ENCODE peak calls at places on chromosomes 5 and 9, in ten cellular contexts. One of them, this sample, is unnamed.

GRCh38 chr9:116282598-116282997 is 129.0 kb downstream of the PAPPA start:
- DNase-seq in heart right ventricle: no peak
- DNase-seq in A549: no peak
- DNase-seq in CD4-positive, CD25-positive, alpha-beta regulatory T cell: no peak
- DNase-seq in HFF-Myc: no peak
- DNase-seq in astrocyte of the spinal cord: no peak
- DNase-seq in adipocyte: no peak
- DNase-seq in cardiac fibroblast: no peak
- DNase-seq in ovary: no peak
- DNase-seq in skeletal muscle cell: no peak
- DNase-seq in this sample: no peak

GRCh38 chr9:122265265-122265900 is 701 bp downstream of the MRRF start:
- DNase-seq in A549: no peak
- DNase-seq in ovary: no peak
- DNase-seq in CD4-positive, CD25-positive, alpha-beta regulatory T cell: peak
- DNase-seq in astrocyte of the spinal cord: peak
- DNase-seq in skeletal muscle cell: no peak
- DNase-seq in cardiac fibroblast: peak
- DNase-seq in heart right ventricle: no peak
- DNase-seq in adipocyte: no peak
- DNase-seq in HFF-Myc: no peak
- DNase-seq in this sample: peak

GRCh38 chr5:92391-93220 is 638 bp downstream of the PLEKHG4B start:
- DNase-seq in CD4-positive, CD25-positive, alpha-beta regulatory T cell: no peak
- DNase-seq in adipocyte: peak
- DNase-seq in A549: no peak
- DNase-seq in ovary: no peak
- DNase-seq in HFF-Myc: no peak
- DNase-seq in skeletal muscle cell: no peak
- DNase-seq in astrocyte of the spinal cord: no peak
- DNase-seq in cardiac fibroblast: no peak
- DNase-seq in heart right ventricle: no peak
- DNase-seq in this sample: no peak

GRCh38 chr9:21326526-21327139 is 8.6 kb downstream of the KLHL9 start:
- DNase-seq in adipocyte: peak
- DNase-seq in ovary: no peak
- DNase-seq in astrocyte of the spinal cord: peak
- DNase-seq in cardiac fibroblast: peak
- DNase-seq in HFF-Myc: no peak
- DNase-seq in A549: peak
- DNase-seq in skeletal muscle cell: peak
- DNase-seq in CD4-positive, CD25-positive, alpha-beta regulatory T cell: peak
- DNase-seq in heart right ventricle: no peak
- DNase-seq in this sample: peak

GRCh38 chr9:137621131-137621757 is 2.4 kb downstream of the EHMT1 start:
- DNase-seq in cardiac fibroblast: peak
- DNase-seq in A549: no peak
- DNase-seq in skeletal muscle cell: no peak
- DNase-seq in adipocyte: peak
- DNase-seq in HFF-Myc: no peak
- DNase-seq in ovary: no peak
- DNase-seq in astrocyte of the spinal cord: no peak
- DNase-seq in CD4-positive, CD25-positive, alpha-beta regulatory T cell: peak
- DNase-seq in heart right ventricle: no peak
- DNase-seq in this sample: no peak

GRCh38 chr9:129989740-129990139 is 53.2 kb downstream of the FNBP1 start:
- DNase-seq in cardiac fibroblast: peak
- DNase-seq in adipocyte: peak
- DNase-seq in ovary: no peak
- DNase-seq in heart right ventricle: no peak
- DNase-seq in HFF-Myc: no peak
- DNase-seq in astrocyte of the spinal cord: peak
- DNase-seq in skeletal muscle cell: no peak
- DNase-seq in A549: no peak
- DNase-seq in CD4-positive, CD25-positive, alpha-beta regulatory T cell: no peak
- DNase-seq in this sample: no peak

GRCh38 chr9:91782711-91783214 is 167.3 kb downstream of the ROR2 start:
- DNase-seq in CD4-positive, CD25-positive, alpha-beta regulatory T cell: no peak
- DNase-seq in ovary: no peak
- DNase-seq in astrocyte of the spinal cord: no peak
- DNase-seq in HFF-Myc: no peak
- DNase-seq in A549: no peak
- DNase-seq in adipocyte: no peak
- DNase-seq in cardiac fibroblast: no peak
- DNase-seq in heart right ventricle: no peak
- DNase-seq in skeletal muscle cell: no peak
- DNase-seq in this sample: no peak

GRCh38 chr9:137876269-137876668 is 1.3 kb upstream of the CACNA1B start:
- DNase-seq in HFF-Myc: no peak
- DNase-seq in cardiac fibroblast: no peak
- DNase-seq in CD4-positive, CD25-positive, alpha-beta regulatory T cell: no peak
- DNase-seq in skeletal muscle cell: no peak
- DNase-seq in heart right ventricle: no peak
- DNase-seq in astrocyte of the spinal cord: no peak
- DNase-seq in ovary: no peak
- DNase-seq in A549: no peak
- DNase-seq in adipocyte: no peak
- DNase-seq in this sample: no peak

GRCh38 chr5:76175821-76176403 is 92.7 kb downstream of the SV2C start:
- DNase-seq in adipocyte: no peak
- DNase-seq in heart right ventricle: no peak
- DNase-seq in ovary: no peak
- DNase-seq in HFF-Myc: no peak
- DNase-seq in A549: no peak
- DNase-seq in astrocyte of the spinal cord: no peak
- DNase-seq in skeletal muscle cell: no peak
- DNase-seq in CD4-positive, CD25-positive, alpha-beta regulatory T cell: peak
- DNase-seq in cardiac fibroblast: no peak
- DNase-seq in this sample: no peak

DNA sequence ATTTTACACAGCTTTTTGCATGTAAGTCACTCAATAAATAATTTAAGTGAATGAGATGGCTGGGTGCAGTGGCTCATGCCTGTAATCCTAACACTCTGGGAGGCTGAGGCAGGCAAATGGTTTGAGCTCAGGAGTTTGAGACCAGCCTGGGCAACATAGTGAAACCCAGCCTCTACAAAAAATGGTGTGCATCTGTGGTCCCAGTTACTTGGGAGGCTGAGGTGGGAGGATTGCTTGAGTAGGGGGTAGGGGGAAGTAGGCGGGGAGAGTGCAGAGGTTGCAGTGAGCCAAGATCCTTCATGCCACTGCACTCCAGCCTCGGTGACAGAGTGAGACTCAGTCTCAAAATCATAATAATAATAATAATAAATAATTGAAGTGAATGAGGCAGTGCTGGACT is 10.2 kb downstream of the KLF9 start:
- DNase-seq in heart right ventricle: no peak
- DNase-seq in CD4-positive, CD25-positive, alpha-beta regulatory T cell: no peak
- DNase-seq in cardiac fibroblast: no peak
- DNase-seq in HFF-Myc: no peak
- DNase-seq in skeletal muscle cell: no peak
- DNase-seq in ovary: no peak
- DNase-seq in A549: no peak
- DNase-seq in adipocyte: no peak
- DNase-seq in astrocyte of the spinal cord: no peak
- DNase-seq in this sample: no peak
- H3K4me3 ChIP-seq in heart right ventricle: no peak
- H3K4me3 ChIP-seq in CD4-positive, CD25-positive, alpha-beta regulatory T cell: no peak
- H3K4me3 ChIP-seq in cardiac fibroblast: no peak
- H3K4me3 ChIP-seq in HFF-Myc: no peak
- H3K4me3 ChIP-seq in skeletal muscle cell: no peak
- H3K4me3 ChIP-seq in ovary: no peak
- H3K4me3 ChIP-seq in A549: no peak
- H3K4me3 ChIP-seq in adipocyte: peak
- H3K4me3 ChIP-seq in astrocyte of the spinal cord: no peak
- H3K4me3 ChIP-seq in this sample: no peak

GRCh38 chr9:710951-711745 is 130.3 kb upstream of the DMRT1 start:
- DNase-seq in HFF-Myc: no peak
- DNase-seq in A549: no peak
- DNase-seq in skeletal muscle cell: no peak
- DNase-seq in CD4-positive, CD25-positive, alpha-beta regulatory T cell: no peak
- DNase-seq in adipocyte: no peak
- DNase-seq in astrocyte of the spinal cord: no peak
- DNase-seq in ovary: no peak
- DNase-seq in heart right ventricle: no peak
- DNase-seq in cardiac fibroblast: no peak
- DNase-seq in this sample: no peak
- H3K4me3 ChIP-seq in HFF-Myc: no peak
- H3K4me3 ChIP-seq in A549: no peak
- H3K4me3 ChIP-seq in skeletal muscle cell: no peak
- H3K4me3 ChIP-seq in CD4-positive, CD25-positive, alpha-beta regulatory T cell: no peak
- H3K4me3 ChIP-seq in adipocyte: no peak
- H3K4me3 ChIP-seq in astrocyte of the spinal cord: no peak
- H3K4me3 ChIP-seq in ovary: no peak
- H3K4me3 ChIP-seq in heart right ventricle: no peak
- H3K4me3 ChIP-seq in cardiac fibroblast: no peak
- H3K4me3 ChIP-seq in this sample: no peak

DNA sequence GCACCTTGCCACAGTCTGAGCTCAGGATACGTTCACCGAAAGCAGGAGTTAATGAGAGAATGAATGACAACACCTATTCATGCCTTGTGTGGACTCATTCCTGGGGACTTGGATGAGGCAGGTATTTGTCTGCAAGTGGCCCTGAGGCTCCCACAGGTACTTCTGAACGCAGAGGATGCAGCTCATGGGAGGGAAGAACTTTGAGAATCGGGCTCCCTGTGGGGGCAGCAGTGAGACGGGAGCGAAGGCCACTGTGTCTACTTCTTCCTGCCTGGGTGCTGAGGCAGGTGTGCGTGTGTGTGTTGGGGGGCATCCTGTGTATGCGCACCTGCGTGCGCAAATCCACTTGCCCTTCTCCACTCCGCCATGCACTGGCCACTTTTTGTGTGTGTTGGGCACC is 42.2 kb downstream of the PTPN3 start:
- DNase-seq in astrocyte of the spinal cord: no peak
- DNase-seq in ovary: no peak
- DNase-seq in cardiac fibroblast: no peak
- DNase-seq in A549: no peak
- DNase-seq in CD4-positive, CD25-positive, alpha-beta regulatory T cell: no peak
- DNase-seq in skeletal muscle cell: no peak
- DNase-seq in HFF-Myc: no peak
- DNase-seq in heart right ventricle: no peak
- DNase-seq in adipocyte: no peak
- DNase-seq in this sample: no peak
- H3K4me3 ChIP-seq in astrocyte of the spinal cord: no peak
- H3K4me3 ChIP-seq in ovary: no peak
- H3K4me3 ChIP-seq in cardiac fibroblast: no peak
- H3K4me3 ChIP-seq in A549: no peak
- H3K4me3 ChIP-seq in CD4-positive, CD25-positive, alpha-beta regulatory T cell: no peak
- H3K4me3 ChIP-seq in skeletal muscle cell: no peak
- H3K4me3 ChIP-seq in HFF-Myc: no peak
- H3K4me3 ChIP-seq in heart right ventricle: no peak
- H3K4me3 ChIP-seq in adipocyte: no peak
- H3K4me3 ChIP-seq in this sample: no peak

GRCh38 chr5:3597002-3597726 is 1.5 kb downstream of the IRX1 start:
- DNase-seq in A549: no peak
- DNase-seq in CD4-positive, CD25-positive, alpha-beta regulatory T cell: no peak
- DNase-seq in skeletal muscle cell: no peak
- DNase-seq in adipocyte: no peak
- DNase-seq in astrocyte of the spinal cord: peak
- DNase-seq in HFF-Myc: no peak
- DNase-seq in cardiac fibroblast: no peak
- DNase-seq in ovary: no peak
- DNase-seq in heart right ventricle: no peak
- DNase-seq in this sample: no peak
- H3K4me3 ChIP-seq in A549: no peak
- H3K4me3 ChIP-seq in CD4-positive, CD25-positive, alpha-beta regulatory T cell: no peak
- H3K4me3 ChIP-seq in skeletal muscle cell: peak
- H3K4me3 ChIP-seq in adipocyte: peak
- H3K4me3 ChIP-seq in astrocyte of the spinal cord: peak
- H3K4me3 ChIP-seq in HFF-Myc: peak
- H3K4me3 ChIP-seq in cardiac fibroblast: no peak
- H3K4me3 ChIP-seq in ovary: no peak
- H3K4me3 ChIP-seq in heart right ventricle: no peak
- H3K4me3 ChIP-seq in this sample: no peak

GRCh38 chr5:118125687-118126086 is 862.7 kb downstream of the DTWD2 start:
- DNase-seq in CD4-positive, CD25-positive, alpha-beta regulatory T cell: no peak
- DNase-seq in cardiac fibroblast: no peak
- DNase-seq in astrocyte of the spinal cord: no peak
- DNase-seq in heart right ventricle: no peak
- DNase-seq in skeletal muscle cell: no peak
- DNase-seq in adipocyte: no peak
- DNase-seq in A549: no peak
- DNase-seq in ovary: no peak
- DNase-seq in HFF-Myc: no peak
- DNase-seq in this sample: no peak
- H3K4me3 ChIP-seq in CD4-positive, CD25-positive, alpha-beta regulatory T cell: no peak
- H3K4me3 ChIP-seq in cardiac fibroblast: no peak
- H3K4me3 ChIP-seq in astrocyte of the spinal cord: no peak
- H3K4me3 ChIP-seq in heart right ventricle: no peak
- H3K4me3 ChIP-seq in skeletal muscle cell: no peak
- H3K4me3 ChIP-seq in adipocyte: no peak
- H3K4me3 ChIP-seq in A549: no peak
- H3K4me3 ChIP-seq in ovary: no peak
- H3K4me3 ChIP-seq in HFF-Myc: no peak
- H3K4me3 ChIP-seq in this sample: no peak

DNA sequence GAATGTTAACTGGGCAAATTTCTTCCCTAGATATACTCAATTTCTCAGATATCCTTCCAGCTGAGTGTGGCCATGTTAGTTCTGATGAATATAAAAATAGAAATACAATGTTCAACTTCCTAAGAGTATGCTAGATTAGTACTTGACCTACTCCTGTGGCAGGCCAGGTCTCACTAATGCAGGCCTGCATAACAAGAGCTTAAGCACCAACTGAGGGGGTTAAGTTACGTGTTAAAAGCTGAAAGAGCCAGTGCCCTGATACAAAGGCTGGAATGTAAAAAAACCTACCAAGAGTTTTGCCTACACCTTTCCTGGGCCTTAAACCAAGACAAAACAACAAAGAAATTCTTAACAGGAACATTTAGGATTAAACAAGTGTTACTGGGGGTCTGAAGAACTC is 102.8 kb downstream of the MRPS30 start:
- DNase-seq in skeletal muscle cell: no peak
- DNase-seq in HFF-Myc: no peak
- DNase-seq in adipocyte: no peak
- DNase-seq in astrocyte of the spinal cord: no peak
- DNase-seq in CD4-positive, CD25-positive, alpha-beta regulatory T cell: no peak
- DNase-seq in heart right ventricle: no peak
- DNase-seq in ovary: no peak
- DNase-seq in cardiac fibroblast: no peak
- DNase-seq in A549: no peak
- DNase-seq in this sample: no peak
- H3K4me3 ChIP-seq in skeletal muscle cell: no peak
- H3K4me3 ChIP-seq in HFF-Myc: no peak
- H3K4me3 ChIP-seq in adipocyte: no peak
- H3K4me3 ChIP-seq in astrocyte of the spinal cord: no peak
- H3K4me3 ChIP-seq in CD4-positive, CD25-positive, alpha-beta regulatory T cell: no peak
- H3K4me3 ChIP-seq in heart right ventricle: no peak
- H3K4me3 ChIP-seq in ovary: no peak
- H3K4me3 ChIP-seq in cardiac fibroblast: no peak
- H3K4me3 ChIP-seq in A549: no peak
- H3K4me3 ChIP-seq in this sample: no peak

GRCh38 chr9:90201770-90202169 is 440.9 kb downstream of the DIRAS2 start:
- DNase-seq in heart right ventricle: no peak
- DNase-seq in skeletal muscle cell: no peak
- DNase-seq in CD4-positive, CD25-positive, alpha-beta regulatory T cell: no peak
- DNase-seq in astrocyte of the spinal cord: no peak
- DNase-seq in HFF-Myc: no peak
- DNase-seq in A549: no peak
- DNase-seq in adipocyte: no peak
- DNase-seq in cardiac fibroblast: no peak
- DNase-seq in ovary: no peak
- DNase-seq in this sample: no peak

GRCh38 chr9:90204128-90204838 is 438.3 kb downstream of the DIRAS2 start:
- DNase-seq in heart right ventricle: no peak
- DNase-seq in A549: no peak
- DNase-seq in cardiac fibroblast: no peak
- DNase-seq in ovary: no peak
- DNase-seq in CD4-positive, CD25-positive, alpha-beta regulatory T cell: no peak
- DNase-seq in adipocyte: no peak
- DNase-seq in astrocyte of the spinal cord: no peak
- DNase-seq in HFF-Myc: no peak
- DNase-seq in skeletal muscle cell: no peak
- DNase-seq in this sample: no peak

GRCh38 chr9:90198956-90199355 is 443.7 kb downstream of the DIRAS2 start:
- DNase-seq in A549: no peak
- DNase-seq in HFF-Myc: no peak
- DNase-seq in CD4-positive, CD25-positive, alpha-beta regulatory T cell: no peak
- DNase-seq in ovary: no peak
- DNase-seq in cardiac fibroblast: no peak
- DNase-seq in adipocyte: no peak
- DNase-seq in heart right ventricle: no peak
- DNase-seq in skeletal muscle cell: no peak
- DNase-seq in astrocyte of the spinal cord: no peak
- DNase-seq in this sample: no peak
- H3K4me3 ChIP-seq in A549: no peak
- H3K4me3 ChIP-seq in HFF-Myc: no peak
- H3K4me3 ChIP-seq in CD4-positive, CD25-positive, alpha-beta regulatory T cell: no peak
- H3K4me3 ChIP-seq in ovary: no peak
- H3K4me3 ChIP-seq in cardiac fibroblast: no peak
- H3K4me3 ChIP-seq in adipocyte: no peak
- H3K4me3 ChIP-seq in heart right ventricle: no peak
- H3K4me3 ChIP-seq in skeletal muscle cell: no peak
- H3K4me3 ChIP-seq in astrocyte of the spinal cord: no peak
- H3K4me3 ChIP-seq in this sample: no peak

This sample was measured in CD8-positive, alpha-beta memory T cell.